ENCODE peak calls at places on chromosomes 5 and 9, in four cellular contexts. One of them, this sample, is unnamed.

GRCh38 chr5:98872679-98873078 is 56.1 kb downstream of the CHD1 start:
- DNase-seq in GM12878: no peak
- DNase-seq in K562: no peak
- DNase-seq in HepG2: no peak
- DNase-seq in this sample: no peak

GRCh38 chr5:111999286-111999685 is 242.3 kb upstream of the NREP start:
- DNase-seq in K562: no peak
- DNase-seq in GM12878: no peak
- DNase-seq in HepG2: no peak
- DNase-seq in this sample: no peak

GRCh38 chr9:38087934-38088925 is 19.2 kb upstream of the SHB start:
- DNase-seq in GM12878: no peak
- DNase-seq in HepG2: peak
- DNase-seq in K562: peak
- DNase-seq in this sample: peak

GRCh38 chr5:158288258-158288657 is 429.3 kb upstream of the CLINT1 start:
- DNase-seq in HepG2: no peak
- DNase-seq in GM12878: no peak
- DNase-seq in K562: no peak
- DNase-seq in this sample: no peak

GRCh38 chr9:75389096-75389495 is 300.8 kb downstream of the OSTF1 start:
- DNase-seq in GM12878: no peak
- DNase-seq in K562: no peak
- DNase-seq in HepG2: no peak
- DNase-seq in this sample: no peak

GRCh38 chr5:93280518-93280917 is 300.5 kb downstream of the NR2F1-AS1 start:
- DNase-seq in HepG2: peak
- DNase-seq in GM12878: no peak
- DNase-seq in K562: no peak
- DNase-seq in this sample: no peak

GRCh38 chr5:173281910-173282309 is 46.3 kb downstream of the STC2 start:
- DNase-seq in K562: no peak
- DNase-seq in GM12878: no peak
- DNase-seq in HepG2: no peak
- DNase-seq in this sample: peak

GRCh38 chr5:113608113-113608551 is 94.6 kb downstream of the YTHDC2 start:
- DNase-seq in K562: no peak
- DNase-seq in HepG2: no peak
- DNase-seq in GM12878: no peak
- DNase-seq in this sample: no peak

GRCh38 chr9:95757026-95757425 is 118.5 kb upstream of the ERCC6L2 start:
- DNase-seq in GM12878: no peak
- DNase-seq in HepG2: no peak
- DNase-seq in K562: no peak
- DNase-seq in this sample: no peak

GRCh38 chr5:145396888-145397287 is 438.3 kb downstream of the PRELID2 start:
- DNase-seq in GM12878: no peak
- DNase-seq in K562: no peak
- DNase-seq in HepG2: no peak
- DNase-seq in this sample: no peak

GRCh38 chr5:139222346-139222745 is 24.2 kb upstream of the SIL1 start:
- DNase-seq in HepG2: no peak
- DNase-seq in GM12878: no peak
- DNase-seq in K562: no peak
- DNase-seq in this sample: no peak

GRCh38 chr5:154654484-154655375 is 100.4 kb upstream of the LARP1 start:
- DNase-seq in GM12878: no peak
- DNase-seq in HepG2: no peak
- DNase-seq in K562: no peak
- DNase-seq in this sample: no peak

GRCh38 chr9:29798599-29798998 is 2225.3 kb upstream of the C9orf72 start:
- DNase-seq in GM12878: no peak
- DNase-seq in K562: no peak
- DNase-seq in HepG2: no peak
- DNase-seq in this sample: no peak

GRCh38 chr9:29796291-29796952 is 2223.1 kb upstream of the C9orf72 start:
- DNase-seq in HepG2: no peak
- DNase-seq in GM12878: peak
- DNase-seq in K562: no peak
- DNase-seq in this sample: no peak

GRCh38 chr9:29799227-29799626 is 2225.9 kb upstream of the C9orf72 start:
- DNase-seq in HepG2: peak
- DNase-seq in GM12878: no peak
- DNase-seq in K562: no peak
- DNase-seq in this sample: no peak

DNA sequence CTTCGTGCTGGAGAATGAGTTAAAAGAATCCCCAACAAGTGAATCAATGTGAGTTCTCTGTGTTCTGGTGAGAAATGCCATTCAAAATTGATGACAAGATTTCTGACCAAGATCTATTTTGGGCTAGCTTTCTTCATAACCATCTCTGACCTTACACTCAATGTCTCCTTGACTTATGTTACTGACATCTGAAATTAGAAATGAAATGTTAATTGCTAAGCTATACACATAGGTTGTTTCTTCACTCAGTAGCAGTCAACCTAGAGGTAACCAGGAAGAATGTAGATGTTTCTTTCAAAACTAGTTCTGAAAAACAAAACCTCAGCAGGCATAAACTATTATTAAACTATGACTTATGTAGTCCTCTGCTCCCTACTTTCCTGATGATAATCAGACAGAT is 2220.7 kb upstream of the C9orf72 start:
- DNase-seq in K562: no peak
- DNase-seq in GM12878: no peak
- DNase-seq in HepG2: no peak
- DNase-seq in this sample: no peak
- TF ChIP-seq JUNB in K562: no peak
- TF ChIP-seq JUNB in GM12878: no peak
- TF ChIP-seq JUNB in HepG2: no peak
- TF ChIP-seq JUNB in this sample: no peak

GRCh38 chr9:114570742-114571141 is 16.8 kb upstream of the ATP6V1G1 start:
- DNase-seq in GM12878: no peak
- DNase-seq in K562: no peak
- DNase-seq in HepG2: peak
- DNase-seq in this sample: no peak
- TF ChIP-seq CEBPB in GM12878: no peak
- TF ChIP-seq CEBPB in K562: no peak
- TF ChIP-seq CEBPB in HepG2: no peak
- TF ChIP-seq CEBPB in this sample: no peak

GRCh38 chr5:83204651-83205050 is 127.3 kb downstream of the XRCC4 start:
- DNase-seq in GM12878: no peak
- DNase-seq in K562: no peak
- DNase-seq in HepG2: no peak
- DNase-seq in this sample: no peak

GRCh38 chr5:83209963-83210362 is 132.6 kb downstream of the XRCC4 start:
- DNase-seq in GM12878: no peak
- DNase-seq in HepG2: no peak
- DNase-seq in K562: no peak
- DNase-seq in this sample: no peak
- TF ChIP-seq BHLHE40 in GM12878: no peak
- TF ChIP-seq BHLHE40 in HepG2: no peak
- TF ChIP-seq BHLHE40 in K562: no peak
- TF ChIP-seq BHLHE40 in this sample: no peak

GRCh38 chr9:109421034-109421700 is 76.9 kb downstream of the PTPN3 start:
- DNase-seq in GM12878: no peak
- DNase-seq in HepG2: no peak
- DNase-seq in K562: no peak
- DNase-seq in this sample: no peak
- TF ChIP-seq JUNB in GM12878: no peak
- TF ChIP-seq JUNB in HepG2: no peak
- TF ChIP-seq JUNB in K562: no peak
- TF ChIP-seq JUNB in this sample: no peak

This sample was measured in A549.